ENCODE peak calls at places on chromosome 22, in nine cellular contexts. Y is astrocyte of the cerebellum, L is left ventricle myocardium inferior, E is dorsolateral prefrontal cortex, T is uterus, U is skeletal muscle cell, W is coronary artery, G is neuronal stem cell, A is upper lobe of right lung. X is an unnamed sample.

GRCh38 chr22:27358096-27358870 is 443.3 kb downstream of the MN1 start:
- DNase-seq in Y (no peak), L (no peak), E (no peak), T (no peak), U (no peak), W (no peak), G (no peak), A (no peak), X (no peak)

GRCh38 chr22:41003041-41003440 is 51.9 kb downstream of the RBX1 start:
- DNase-seq in Y (no peak), L (no peak), E (no peak), T (no peak), U (no peak), W (no peak), G (no peak), A (no peak), X (no peak)

GRCh38 chr22:49271831-49272230 is 555.8 kb downstream of the BRD1 start:
- DNase-seq in Y (no peak), L (no peak), E (no peak), T (no peak), U (no peak), W (peak), G (no peak), A (no peak), X (no peak)

GRCh38 chr22:37401401-37401859 is 25.8 kb downstream of the ELFN2 start:
- DNase-seq in Y (peak), L (peak), E (no peak), T (peak), U (peak), W (no peak), G (no peak), A (no peak), X (no peak)

GRCh38 chr22:50581031-50581949 is 1.4 kb downstream of the CHKB start:
- DNase-seq in Y (no peak), L (no peak), E (no peak), T (no peak), U (no peak), W (no peak), G (no peak), A (peak), X (no peak)

GRCh38 chr22:48898524-48899377 is 928.9 kb downstream of the BRD1 start:
- DNase-seq in Y (no peak), L (no peak), E (no peak), T (no peak), U (no peak), W (peak), G (no peak), A (peak), X (no peak)

GRCh38 chr22:45418770-45419138 is 5.3 kb downstream of the RIBC2 start:
- DNase-seq in Y (no peak), L (no peak), E (no peak), T (no peak), U (no peak), W (peak), G (no peak), A (peak), X (no peak)

GRCh38 chr22:36324414-36324813 is 63.4 kb downstream of the MYH9 start:
- DNase-seq in Y (no peak), L (no peak), E (no peak), T (no peak), U (no peak), W (no peak), G (no peak), A (no peak), X (no peak)

GRCh38 chr22:29833392-29833949 is 4.6 kb downstream of the ASCC2 start:
- DNase-seq in Y (no peak), L (no peak), E (no peak), T (no peak), U (no peak), W (no peak), G (no peak), A (no peak), X (no peak)

GRCh38 chr22:50153056-50153755 is 17.3 kb upstream of the PANX2 start:
- DNase-seq in Y (no peak), L (no peak), E (no peak), T (no peak), U (no peak), W (no peak), G (no peak), A (no peak), X (no peak)

GRCh38 chr22:29218758-29219408 is 13.2 kb downstream of the EMID1 start:
- DNase-seq in Y (no peak), L (no peak), E (no peak), T (no peak), U (no peak), W (peak), G (no peak), A (no peak), X (no peak)

GRCh38 chr22:20565079-20565734 is 57.8 kb downstream of the MED15 start:
- DNase-seq in Y (no peak), L (no peak), E (no peak), T (peak), U (no peak), W (peak), G (no peak), A (peak), X (no peak)

DNA sequence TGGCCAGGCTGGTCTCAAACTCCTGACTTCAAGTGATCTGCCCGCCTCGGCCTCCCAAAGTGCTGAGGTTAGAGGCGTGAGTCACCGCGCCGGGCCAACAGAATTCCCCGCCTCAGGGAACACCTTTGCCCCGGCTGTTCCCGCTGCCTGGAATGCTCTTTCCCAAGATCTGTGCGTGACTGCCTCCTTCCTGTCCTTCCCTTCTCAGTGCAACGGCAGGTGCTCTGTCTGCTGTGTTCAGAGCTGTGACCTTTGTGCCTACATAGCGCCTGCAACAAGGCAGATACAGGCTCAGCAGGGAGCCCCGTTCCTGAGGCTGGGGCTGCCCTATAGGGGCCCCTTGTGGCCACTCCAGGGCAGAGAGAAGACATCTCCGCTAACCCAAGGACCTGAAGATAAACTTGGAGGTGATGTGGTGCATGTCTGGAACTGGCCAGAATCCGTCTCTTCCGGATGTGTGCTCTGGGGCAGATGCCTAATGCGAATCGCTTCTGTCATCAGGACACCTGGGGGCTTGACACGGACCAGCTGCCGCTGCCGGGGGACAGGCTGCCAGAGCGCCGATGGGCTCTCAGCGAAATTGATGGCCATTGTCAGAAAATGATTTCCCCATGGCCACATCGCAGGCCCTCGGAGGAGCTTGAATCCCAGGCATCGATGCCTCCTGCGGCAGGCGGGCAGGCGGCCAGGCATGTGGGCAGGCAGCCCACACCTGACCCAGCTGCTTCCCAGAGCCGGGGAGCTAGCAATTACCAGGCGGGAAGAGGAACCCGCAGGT is 43.5 kb upstream of the TCF20 start:
- DNase-seq in Y (no peak), L (peak), E (peak), T (peak), U (no peak), W (no peak), G (peak), A (no peak), X (peak)
- H3K4me3 ChIP-seq in Y (no peak), L (no peak), E (no peak), T (no peak), U (no peak), W (no peak), G (no peak), A (no peak), X (no peak)

DNA sequence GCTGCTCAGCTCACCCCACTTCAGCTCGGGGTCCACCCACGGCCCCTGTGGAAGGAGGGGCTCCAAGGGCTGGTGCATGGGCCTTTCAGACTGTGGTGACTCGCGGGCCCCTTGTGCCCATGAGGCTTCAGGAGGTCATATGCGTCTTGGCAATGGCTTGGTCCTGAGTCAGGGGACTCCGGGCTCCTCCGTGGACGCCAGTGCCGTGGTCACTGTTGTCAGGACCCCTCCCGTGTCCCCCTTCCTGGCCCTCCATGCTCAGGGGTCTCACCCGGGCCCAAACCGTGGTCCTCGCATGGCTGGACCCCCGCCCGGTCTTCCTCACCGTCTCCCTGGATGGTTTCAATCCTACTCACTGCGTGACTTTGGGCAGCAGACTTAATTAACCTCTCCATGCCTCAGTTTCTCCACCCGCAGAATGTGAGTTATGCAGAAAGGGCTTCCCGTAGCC is 436.4 kb downstream of the TBC1D22A start:
- DNase-seq in Y (no peak), L (no peak), E (no peak), T (no peak), U (no peak), W (peak), G (no peak), A (peak), X (no peak)
- H3K4me3 ChIP-seq in Y (no peak), L (no peak), E (no peak), T (no peak), U (no peak), W (no peak), G (no peak), A (no peak), X (no peak)

GRCh38 chr22:22906907-22907550 is 19.4 kb downstream of the IGLL5 start:
- DNase-seq in Y (no peak), L (no peak), E (no peak), T (no peak), U (no peak), W (no peak), G (no peak), A (no peak), X (no peak)
- H3K4me3 ChIP-seq in Y (no peak), L (no peak), E (no peak), T (no peak), U (no peak), W (no peak), G (no peak), A (no peak), X (no peak)

GRCh38 chr22:43854151-43854785 is 8.0 kb downstream of the SULT4A1 start:
- DNase-seq in Y (no peak), L (no peak), E (peak), T (no peak), U (no peak), W (peak), G (no peak), A (peak), X (no peak)

GRCh38 chr22:43851979-43852307 is 10.4 kb downstream of the SULT4A1 start:
- DNase-seq in Y (no peak), L (no peak), E (no peak), T (no peak), U (no peak), W (no peak), G (no peak), A (no peak), X (no peak)

GRCh38 chr22:43852605-43853327 is 9.5 kb downstream of the SULT4A1 start:
- DNase-seq in Y (no peak), L (no peak), E (peak), T (peak), U (no peak), W (no peak), G (no peak), A (no peak), X (no peak)

GRCh38 chr22:43854786-43855271 is 7.5 kb downstream of the SULT4A1 start:
- DNase-seq in Y (no peak), L (no peak), E (peak), T (no peak), U (no peak), W (peak), G (no peak), A (peak), X (no peak)

DNA sequence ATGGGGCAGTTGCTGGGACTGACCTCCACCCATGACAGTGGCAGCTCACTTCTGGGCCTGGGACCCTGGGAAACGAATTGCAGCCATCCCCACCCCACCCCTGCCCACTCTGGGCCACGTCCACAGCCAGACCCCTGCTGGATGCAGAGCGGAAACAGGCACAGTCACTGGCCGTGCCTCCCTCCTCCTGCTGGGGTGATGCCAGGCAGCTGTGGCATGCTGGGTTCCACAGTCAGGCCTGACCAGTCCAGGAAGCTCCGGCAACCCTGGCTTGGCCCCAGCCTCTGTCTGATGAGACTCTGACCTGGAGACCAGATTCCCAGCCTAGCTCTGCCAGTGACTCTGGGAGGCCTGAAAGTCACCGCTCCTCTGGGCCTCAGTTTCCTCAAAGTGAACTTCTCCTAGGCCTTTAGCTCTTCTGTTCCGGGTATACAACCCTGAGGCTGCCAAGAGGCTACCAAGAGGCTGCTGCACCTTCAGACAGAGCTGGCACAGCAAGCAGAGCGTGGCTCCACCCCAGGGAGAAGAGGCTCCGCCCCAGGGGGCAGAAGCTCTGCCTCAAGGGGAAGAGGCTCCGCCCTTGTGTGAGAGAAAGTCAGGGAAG is 8.9 kb downstream of the SULT4A1 start:
- DNase-seq in Y (no peak), L (no peak), E (peak), T (no peak), U (no peak), W (no peak), G (no peak), A (peak), X (no peak)
- H3K4me3 ChIP-seq in Y (no peak), L (no peak), E (no peak), T (no peak), U (no peak), W (no peak), G (peak), A (no peak), X (no peak)

GRCh38 chr22:38881464-38881871 is 9.5 kb upstream of the CBX6 start:
- DNase-seq in Y (peak), L (no peak), E (no peak), T (peak), U (peak), W (peak), G (no peak), A (no peak), X (peak)
- H3K4me3 ChIP-seq in Y (no peak), L (peak), E (peak), T (no peak), U (no peak), W (peak), G (no peak), A (no peak), X (peak)

DNA sequence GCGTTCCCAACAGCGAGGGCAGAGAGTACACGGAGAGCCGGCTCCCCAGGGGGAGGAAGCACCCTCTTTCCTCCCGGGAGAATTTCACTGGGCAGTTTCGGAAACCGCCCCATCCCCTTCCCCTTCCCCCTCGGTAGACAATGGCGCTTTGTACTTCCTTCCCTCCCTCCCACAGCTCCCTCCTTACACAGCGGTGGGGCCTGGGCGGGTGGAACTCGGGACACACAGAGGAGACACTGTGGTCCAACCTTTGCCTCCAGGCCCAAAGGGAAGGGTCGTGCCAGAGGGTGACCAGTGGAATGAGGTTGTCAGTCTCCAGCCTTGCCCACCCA is 4.3 kb downstream of the SMTN start:
- DNase-seq in Y (no peak), L (peak), E (peak), T (no peak), U (no peak), W (no peak), G (no peak), A (no peak), X (no peak)
- H3K4me3 ChIP-seq in Y (peak), L (peak), E (peak), T (peak), U (peak), W (peak), G (no peak), A (peak), X (peak)

X was measured in adipocyte.